ENCODE peak calls at places on chromosomes 4 and X, in ten cellular contexts. One of them, this sample, is unnamed.

GRCh38 chrX:118552501-118552900 is 56.9 kb downstream of the DOCK11 start:
- DNase-seq in upper lobe of right lung: no peak
- DNase-seq in MM.1S: no peak
- DNase-seq in heart right ventricle: no peak
- DNase-seq in DND-41: no peak
- DNase-seq in AG09309: peak; percentile 47
- DNase-seq in epithelial cell of esophagus: peak; percentile 86
- DNase-seq in hepatocyte: no peak
- DNase-seq in choroid plexus epithelial cell: peak; percentile 23
- DNase-seq in astrocyte: peak; percentile 76
- DNase-seq in this sample: no peak

GRCh38 chr4:27442146-27442545 is 581.5 kb downstream of the STIM2 start:
- DNase-seq in choroid plexus epithelial cell: no peak
- DNase-seq in AG09309: no peak
- DNase-seq in upper lobe of right lung: no peak
- DNase-seq in astrocyte: peak; percentile 46
- DNase-seq in MM.1S: no peak
- DNase-seq in epithelial cell of esophagus: no peak
- DNase-seq in hepatocyte: no peak
- DNase-seq in DND-41: no peak
- DNase-seq in heart right ventricle: no peak
- DNase-seq in this sample: no peak

GRCh38 chr4:82623284-82623683 is 61.5 kb upstream of the TMEM150C start:
- DNase-seq in hepatocyte: no peak
- DNase-seq in upper lobe of right lung: no peak
- DNase-seq in astrocyte: no peak
- DNase-seq in MM.1S: no peak
- DNase-seq in AG09309: no peak
- DNase-seq in choroid plexus epithelial cell: no peak
- DNase-seq in heart right ventricle: no peak
- DNase-seq in DND-41: no peak
- DNase-seq in epithelial cell of esophagus: no peak
- DNase-seq in this sample: no peak

GRCh38 chrX:4547218-4547836 is 833.9 kb upstream of the PRKX start:
- DNase-seq in heart right ventricle: no peak
- DNase-seq in DND-41: peak; percentile 32
- DNase-seq in astrocyte: peak; percentile 2
- DNase-seq in epithelial cell of esophagus: peak; percentile 40
- DNase-seq in upper lobe of right lung: no peak
- DNase-seq in AG09309: peak; percentile 13
- DNase-seq in hepatocyte: peak; percentile 74
- DNase-seq in choroid plexus epithelial cell: peak; percentile 43
- DNase-seq in MM.1S: peak; percentile 38
- DNase-seq in this sample: peak; percentile 1

GRCh38 chr4:104719539-104720230 is 225.0 kb upstream of the CXXC4 start:
- DNase-seq in astrocyte: no peak
- DNase-seq in AG09309: no peak
- DNase-seq in upper lobe of right lung: no peak
- DNase-seq in MM.1S: peak; percentile 79
- DNase-seq in epithelial cell of esophagus: no peak
- DNase-seq in heart right ventricle: no peak
- DNase-seq in DND-41: no peak
- DNase-seq in choroid plexus epithelial cell: no peak
- DNase-seq in hepatocyte: no peak
- DNase-seq in this sample: no peak

GRCh38 chr4:8310306-8310705 is 40.8 kb downstream of the HTRA3 start:
- DNase-seq in epithelial cell of esophagus: no peak
- DNase-seq in choroid plexus epithelial cell: no peak
- DNase-seq in heart right ventricle: no peak
- DNase-seq in AG09309: no peak
- DNase-seq in astrocyte: no peak
- DNase-seq in hepatocyte: no peak
- DNase-seq in upper lobe of right lung: peak; percentile 40
- DNase-seq in DND-41: no peak
- DNase-seq in MM.1S: no peak
- DNase-seq in this sample: no peak

GRCh38 chr4:119897260-119897659 is 169.4 kb downstream of the MAD2L1 start:
- DNase-seq in choroid plexus epithelial cell: no peak
- DNase-seq in astrocyte: no peak
- DNase-seq in DND-41: no peak
- DNase-seq in AG09309: no peak
- DNase-seq in hepatocyte: no peak
- DNase-seq in upper lobe of right lung: no peak
- DNase-seq in MM.1S: no peak
- DNase-seq in epithelial cell of esophagus: no peak
- DNase-seq in heart right ventricle: no peak
- DNase-seq in this sample: no peak

GRCh38 chr4:73704314-73705055 is 35.9 kb upstream of the CXCL8 start:
- DNase-seq in heart right ventricle: no peak
- DNase-seq in astrocyte: peak; percentile 100
- DNase-seq in hepatocyte: peak; percentile 85
- DNase-seq in epithelial cell of esophagus: peak; percentile 99
- DNase-seq in upper lobe of right lung: no peak
- DNase-seq in choroid plexus epithelial cell: peak; percentile 99
- DNase-seq in AG09309: peak; percentile 99
- DNase-seq in MM.1S: no peak
- DNase-seq in DND-41: no peak
- DNase-seq in this sample: peak; percentile 59

GRCh38 chr4:54085284-54085683 is 14.7 kb upstream of the GSX2 start:
- DNase-seq in upper lobe of right lung: no peak
- DNase-seq in AG09309: peak; percentile 69
- DNase-seq in DND-41: no peak
- DNase-seq in MM.1S: no peak
- DNase-seq in heart right ventricle: no peak
- DNase-seq in choroid plexus epithelial cell: peak; percentile 93
- DNase-seq in astrocyte: peak; percentile 75
- DNase-seq in epithelial cell of esophagus: peak; percentile 96
- DNase-seq in hepatocyte: no peak
- DNase-seq in this sample: no peak

GRCh38 chr4:176988226-176988625 is 195.5 kb upstream of the VEGFC start:
- DNase-seq in upper lobe of right lung: no peak
- DNase-seq in hepatocyte: peak; percentile 55
- DNase-seq in astrocyte: peak; percentile 92
- DNase-seq in epithelial cell of esophagus: peak; percentile 96
- DNase-seq in AG09309: peak; percentile 90
- DNase-seq in DND-41: no peak
- DNase-seq in heart right ventricle: no peak
- DNase-seq in choroid plexus epithelial cell: peak; percentile 85
- DNase-seq in MM.1S: no peak
- DNase-seq in this sample: no peak

GRCh38 chr4:143641406-143641805 is 59.1 kb downstream of the FREM3 start:
- DNase-seq in choroid plexus epithelial cell: peak; percentile 12
- DNase-seq in heart right ventricle: no peak
- DNase-seq in AG09309: no peak
- DNase-seq in MM.1S: no peak
- DNase-seq in epithelial cell of esophagus: no peak
- DNase-seq in hepatocyte: no peak
- DNase-seq in upper lobe of right lung: no peak
- DNase-seq in astrocyte: peak; percentile 16
- DNase-seq in DND-41: no peak
- DNase-seq in this sample: no peak

DNA sequence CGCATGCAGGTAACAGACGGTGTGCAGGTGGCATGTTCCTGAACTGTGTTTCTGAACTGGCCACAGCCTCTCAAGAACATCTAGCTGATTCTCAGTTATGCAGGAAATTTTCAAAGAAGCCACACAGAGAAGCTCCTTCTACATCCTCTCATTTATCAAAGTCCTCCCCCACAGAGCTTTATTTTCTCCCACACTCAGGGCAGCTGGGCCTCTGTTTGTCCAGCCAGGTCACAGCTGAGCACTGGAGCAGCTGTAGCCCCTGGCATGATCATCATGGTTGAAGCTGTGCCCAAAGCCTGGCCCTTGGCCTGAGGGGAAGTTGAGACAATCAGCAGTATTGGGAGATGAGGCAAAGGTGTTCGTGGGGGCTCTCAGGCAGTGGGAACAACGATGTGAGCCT is 342.1 kb downstream of the ZNF674 start:
- DNase-seq in astrocyte: peak; percentile 57
- DNase-seq in choroid plexus epithelial cell: no peak
- DNase-seq in MM.1S: no peak
- DNase-seq in AG09309: no peak
- DNase-seq in heart right ventricle: no peak
- DNase-seq in hepatocyte: no peak
- DNase-seq in epithelial cell of esophagus: no peak
- DNase-seq in upper lobe of right lung: no peak
- DNase-seq in DND-41: no peak
- DNase-seq in this sample: no peak
- H3K4me3 ChIP-seq in astrocyte: no peak overlapping the region
- H3K4me3 ChIP-seq in choroid plexus epithelial cell: no peak overlapping the region
- H3K4me3 ChIP-seq in MM.1S: no peak overlapping the region
- H3K4me3 ChIP-seq in AG09309: no peak overlapping the region
- H3K4me3 ChIP-seq in heart right ventricle: no peak overlapping the region
- H3K4me3 ChIP-seq in hepatocyte: no peak overlapping the region
- H3K4me3 ChIP-seq in epithelial cell of esophagus: no peak overlapping the region
- H3K4me3 ChIP-seq in upper lobe of right lung: no peak overlapping the region
- H3K4me3 ChIP-seq in DND-41: no peak overlapping the region
- H3K4me3 ChIP-seq in this sample: no peak overlapping the region

GRCh38 chr4:169270156-169270809 is 473 bp downstream of the SH3RF1 start:
- DNase-seq in epithelial cell of esophagus: peak; percentile 72
- DNase-seq in choroid plexus epithelial cell: no peak
- DNase-seq in AG09309: no peak
- DNase-seq in DND-41: peak; percentile 65
- DNase-seq in MM.1S: peak; percentile 65
- DNase-seq in heart right ventricle: peak; percentile 78
- DNase-seq in upper lobe of right lung: peak; percentile 84
- DNase-seq in astrocyte: peak; percentile 29
- DNase-seq in hepatocyte: peak; percentile 78
- DNase-seq in this sample: no peak
- TF ChIP-seq CTCF in epithelial cell of esophagus: no peak
- TF ChIP-seq CTCF in choroid plexus epithelial cell: no peak
- TF ChIP-seq CTCF in AG09309: peak; percentile 4
- TF ChIP-seq CTCF in DND-41: no peak
- TF ChIP-seq CTCF in MM.1S: peak; percentile 21
- TF ChIP-seq CTCF in heart right ventricle: peak; percentile 32
- TF ChIP-seq CTCF in upper lobe of right lung: peak; percentile 17
- TF ChIP-seq CTCF in astrocyte: no peak
- TF ChIP-seq CTCF in hepatocyte: peak; percentile 26
- TF ChIP-seq CTCF in this sample: peak; percentile 33

DNA sequence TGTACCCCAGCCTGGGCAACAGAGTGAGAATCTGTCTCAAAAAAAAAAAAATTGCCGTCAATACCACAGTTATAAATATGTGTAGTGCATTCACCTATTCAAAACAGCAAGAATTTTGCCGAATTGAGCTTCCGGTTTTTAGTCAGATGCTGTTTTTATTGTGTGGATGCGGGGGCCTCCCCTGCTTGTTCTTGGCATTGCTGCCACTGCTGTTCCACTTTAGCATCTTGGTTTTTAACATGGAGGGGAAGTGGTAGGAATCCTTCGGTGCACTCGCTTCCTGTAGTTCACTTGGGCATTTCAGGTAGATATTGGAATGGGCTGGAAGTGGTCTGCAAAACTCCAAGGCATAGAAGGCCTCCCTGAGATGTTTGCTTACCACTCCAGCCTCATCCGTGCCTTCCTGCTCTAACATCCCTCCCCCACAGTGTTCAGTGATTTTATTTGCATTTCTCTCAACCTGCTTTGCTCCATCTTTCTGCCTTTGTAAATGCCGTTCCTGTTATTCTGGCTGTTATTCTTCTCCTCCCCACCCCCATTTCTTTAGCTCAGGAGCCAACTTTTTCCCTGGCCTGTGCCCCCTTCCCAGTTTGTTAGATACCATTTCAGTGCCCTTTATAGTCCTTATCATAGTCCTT is 25.5 kb downstream of the MOB1B start:
- DNase-seq in DND-41: no peak
- DNase-seq in astrocyte: no peak
- DNase-seq in hepatocyte: no peak
- DNase-seq in heart right ventricle: no peak
- DNase-seq in epithelial cell of esophagus: no peak
- DNase-seq in AG09309: no peak
- DNase-seq in choroid plexus epithelial cell: no peak
- DNase-seq in MM.1S: no peak
- DNase-seq in upper lobe of right lung: no peak
- DNase-seq in this sample: no peak
- H3K4me3 ChIP-seq in DND-41: no peak overlapping the region
- H3K4me3 ChIP-seq in astrocyte: no peak overlapping the region
- H3K4me3 ChIP-seq in hepatocyte: no peak overlapping the region
- H3K4me3 ChIP-seq in heart right ventricle: no peak overlapping the region
- H3K4me3 ChIP-seq in epithelial cell of esophagus: no peak overlapping the region
- H3K4me3 ChIP-seq in AG09309: no peak overlapping the region
- H3K4me3 ChIP-seq in choroid plexus epithelial cell: no peak overlapping the region
- H3K4me3 ChIP-seq in MM.1S: no peak overlapping the region
- H3K4me3 ChIP-seq in upper lobe of right lung: no peak overlapping the region
- H3K4me3 ChIP-seq in this sample: no peak overlapping the region

GRCh38 chrX:95055991-95056390 is 1382.0 kb downstream of the FAM133A start:
- DNase-seq in hepatocyte: no peak
- DNase-seq in heart right ventricle: no peak
- DNase-seq in AG09309: no peak
- DNase-seq in upper lobe of right lung: no peak
- DNase-seq in epithelial cell of esophagus: no peak
- DNase-seq in MM.1S: no peak
- DNase-seq in DND-41: no peak
- DNase-seq in astrocyte: peak; percentile 38
- DNase-seq in choroid plexus epithelial cell: no peak
- DNase-seq in this sample: no peak

GRCh38 chrX:95058815-95059214 is 1384.8 kb downstream of the FAM133A start:
- DNase-seq in choroid plexus epithelial cell: peak; percentile 76
- DNase-seq in astrocyte: peak; percentile 85
- DNase-seq in heart right ventricle: no peak
- DNase-seq in epithelial cell of esophagus: peak; percentile 42
- DNase-seq in AG09309: peak; percentile 33
- DNase-seq in DND-41: no peak
- DNase-seq in MM.1S: no peak
- DNase-seq in upper lobe of right lung: no peak
- DNase-seq in hepatocyte: no peak
- DNase-seq in this sample: no peak

GRCh38 chrX:95057341-95057740 is 1383.3 kb downstream of the FAM133A start:
- DNase-seq in choroid plexus epithelial cell: peak; percentile 9
- DNase-seq in astrocyte: peak; percentile 49
- DNase-seq in epithelial cell of esophagus: no peak
- DNase-seq in MM.1S: no peak
- DNase-seq in heart right ventricle: no peak
- DNase-seq in upper lobe of right lung: no peak
- DNase-seq in hepatocyte: no peak
- DNase-seq in AG09309: no peak
- DNase-seq in DND-41: no peak
- DNase-seq in this sample: no peak

GRCh38 chrX:95059909-95060308 is 1385.9 kb downstream of the FAM133A start:
- DNase-seq in hepatocyte: no peak
- DNase-seq in heart right ventricle: no peak
- DNase-seq in MM.1S: peak; percentile 47
- DNase-seq in upper lobe of right lung: no peak
- DNase-seq in AG09309: no peak
- DNase-seq in DND-41: no peak
- DNase-seq in choroid plexus epithelial cell: peak; percentile 42
- DNase-seq in astrocyte: no peak
- DNase-seq in epithelial cell of esophagus: no peak
- DNase-seq in this sample: no peak

DNA sequence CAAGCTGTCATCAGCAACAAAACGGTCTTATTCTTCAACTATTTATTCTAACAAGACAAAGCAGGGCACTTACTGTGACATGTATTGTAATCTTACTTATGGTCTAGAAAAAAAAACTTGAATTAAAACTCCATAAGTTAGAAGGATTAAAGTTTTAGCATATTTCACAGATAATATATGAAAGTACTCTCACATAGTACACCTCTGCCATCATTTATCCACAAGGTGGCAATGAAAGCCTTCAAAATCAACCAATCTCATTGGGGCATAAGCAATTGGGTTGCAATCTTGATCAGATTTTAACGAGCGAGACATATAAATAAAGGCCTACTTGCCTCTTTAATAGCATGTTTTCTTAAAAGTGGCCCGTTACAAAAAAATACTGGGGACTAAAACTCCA is 1382.9 kb downstream of the FAM133A start:
- DNase-seq in MM.1S: no peak
- DNase-seq in DND-41: no peak
- DNase-seq in hepatocyte: no peak
- DNase-seq in choroid plexus epithelial cell: peak; percentile 57
- DNase-seq in epithelial cell of esophagus: no peak
- DNase-seq in upper lobe of right lung: no peak
- DNase-seq in astrocyte: peak; percentile 31
- DNase-seq in AG09309: no peak
- DNase-seq in heart right ventricle: no peak
- DNase-seq in this sample: no peak
- TF ChIP-seq CTCF in MM.1S: no peak
- TF ChIP-seq CTCF in DND-41: no peak
- TF ChIP-seq CTCF in hepatocyte: peak; percentile 30
- TF ChIP-seq CTCF in choroid plexus epithelial cell: peak; percentile 37
- TF ChIP-seq CTCF in epithelial cell of esophagus: no peak
- TF ChIP-seq CTCF in upper lobe of right lung: no peak
- TF ChIP-seq CTCF in astrocyte: peak; percentile 37
- TF ChIP-seq CTCF in AG09309: peak; percentile 36
- TF ChIP-seq CTCF in heart right ventricle: no peak
- TF ChIP-seq CTCF in this sample: no peak